ENCODE peak calls at places on chromosome 9, in ten cellular contexts. One of them, this sample, is unnamed.

GRCh38 chr9:123338710-123339665 is 17.0 kb upstream of the CRB2 start:
- DNase-seq in activated naive CD8-positive, alpha-beta T cell treated with anti-CD3 and anti-CD28 coated beads, Interleukin-2, amount 10 ng/mL, durations not matched to agents 7 days and 5 days: peak
- DNase-seq in NB4: peak
- DNase-seq in CD4-positive, alpha-beta T cell: peak
- DNase-seq in stimulated activated CD4-positive, alpha-beta T cell treated with anti-CD3 and anti-CD28 coated beads, Interleukin-1b, Interleukin-23, amount 100 ng/mL, for 1 hour: no peak
- DNase-seq in midbrain: no peak
- DNase-seq in foreskin fibroblast: no peak
- DNase-seq in Ammon's horn: no peak
- DNase-seq in bronchial epithelial cell: no peak
- DNase-seq in RCC 7860: peak
- DNase-seq in this sample: peak

GRCh38 chr9:127567898-127568617 is 44.0 kb upstream of the STXBP1 start:
- DNase-seq in RCC 7860: no peak
- DNase-seq in stimulated activated CD4-positive, alpha-beta T cell treated with anti-CD3 and anti-CD28 coated beads, Interleukin-1b, Interleukin-23, amount 100 ng/mL, for 1 hour: no peak
- DNase-seq in midbrain: no peak
- DNase-seq in Ammon's horn: no peak
- DNase-seq in bronchial epithelial cell: no peak
- DNase-seq in NB4: peak
- DNase-seq in CD4-positive, alpha-beta T cell: no peak
- DNase-seq in foreskin fibroblast: no peak
- DNase-seq in activated naive CD8-positive, alpha-beta T cell treated with anti-CD3 and anti-CD28 coated beads, Interleukin-2, amount 10 ng/mL, durations not matched to agents 7 days and 5 days: peak
- DNase-seq in this sample: no peak

GRCh38 chr9:8734760-8735159 is 935.2 kb upstream of the DMAC1 start:
- DNase-seq in foreskin fibroblast: no peak
- DNase-seq in bronchial epithelial cell: no peak
- DNase-seq in activated naive CD8-positive, alpha-beta T cell treated with anti-CD3 and anti-CD28 coated beads, Interleukin-2, amount 10 ng/mL, durations not matched to agents 7 days and 5 days: no peak
- DNase-seq in midbrain: no peak
- DNase-seq in CD4-positive, alpha-beta T cell: no peak
- DNase-seq in Ammon's horn: no peak
- DNase-seq in stimulated activated CD4-positive, alpha-beta T cell treated with anti-CD3 and anti-CD28 coated beads, Interleukin-1b, Interleukin-23, amount 100 ng/mL, for 1 hour: no peak
- DNase-seq in RCC 7860: peak
- DNase-seq in NB4: no peak
- DNase-seq in this sample: no peak

GRCh38 chr9:12511726-12512125 is 181.5 kb upstream of the TYRP1 start:
- DNase-seq in midbrain: no peak
- DNase-seq in CD4-positive, alpha-beta T cell: no peak
- DNase-seq in NB4: no peak
- DNase-seq in stimulated activated CD4-positive, alpha-beta T cell treated with anti-CD3 and anti-CD28 coated beads, Interleukin-1b, Interleukin-23, amount 100 ng/mL, for 1 hour: no peak
- DNase-seq in foreskin fibroblast: no peak
- DNase-seq in RCC 7860: no peak
- DNase-seq in bronchial epithelial cell: no peak
- DNase-seq in Ammon's horn: no peak
- DNase-seq in activated naive CD8-positive, alpha-beta T cell treated with anti-CD3 and anti-CD28 coated beads, Interleukin-2, amount 10 ng/mL, durations not matched to agents 7 days and 5 days: no peak
- DNase-seq in this sample: no peak

GRCh38 chr9:28120241-28121025 is 547.2 kb upstream of the C9orf72 start:
- DNase-seq in Ammon's horn: no peak
- DNase-seq in midbrain: no peak
- DNase-seq in NB4: peak
- DNase-seq in bronchial epithelial cell: peak
- DNase-seq in stimulated activated CD4-positive, alpha-beta T cell treated with anti-CD3 and anti-CD28 coated beads, Interleukin-1b, Interleukin-23, amount 100 ng/mL, for 1 hour: no peak
- DNase-seq in CD4-positive, alpha-beta T cell: no peak
- DNase-seq in RCC 7860: no peak
- DNase-seq in activated naive CD8-positive, alpha-beta T cell treated with anti-CD3 and anti-CD28 coated beads, Interleukin-2, amount 10 ng/mL, durations not matched to agents 7 days and 5 days: no peak
- DNase-seq in foreskin fibroblast: no peak
- DNase-seq in this sample: no peak

GRCh38 chr9:68416891-68417570 is 60.6 kb downstream of the PGM5 start:
- DNase-seq in Ammon's horn: no peak
- DNase-seq in activated naive CD8-positive, alpha-beta T cell treated with anti-CD3 and anti-CD28 coated beads, Interleukin-2, amount 10 ng/mL, durations not matched to agents 7 days and 5 days: no peak
- DNase-seq in midbrain: no peak
- DNase-seq in CD4-positive, alpha-beta T cell: no peak
- DNase-seq in foreskin fibroblast: no peak
- DNase-seq in stimulated activated CD4-positive, alpha-beta T cell treated with anti-CD3 and anti-CD28 coated beads, Interleukin-1b, Interleukin-23, amount 100 ng/mL, for 1 hour: no peak
- DNase-seq in bronchial epithelial cell: peak
- DNase-seq in RCC 7860: no peak
- DNase-seq in NB4: peak
- DNase-seq in this sample: no peak

GRCh38 chr9:113857875-113858274 is 18.2 kb upstream of the ZNF618 start:
- DNase-seq in activated naive CD8-positive, alpha-beta T cell treated with anti-CD3 and anti-CD28 coated beads, Interleukin-2, amount 10 ng/mL, durations not matched to agents 7 days and 5 days: no peak
- DNase-seq in bronchial epithelial cell: no peak
- DNase-seq in foreskin fibroblast: no peak
- DNase-seq in stimulated activated CD4-positive, alpha-beta T cell treated with anti-CD3 and anti-CD28 coated beads, Interleukin-1b, Interleukin-23, amount 100 ng/mL, for 1 hour: no peak
- DNase-seq in Ammon's horn: peak
- DNase-seq in NB4: no peak
- DNase-seq in midbrain: peak
- DNase-seq in RCC 7860: no peak
- DNase-seq in CD4-positive, alpha-beta T cell: no peak
- DNase-seq in this sample: no peak

GRCh38 chr9:132768932-132769894 is 98.9 kb downstream of the GTF3C4 start:
- DNase-seq in NB4: peak
- DNase-seq in stimulated activated CD4-positive, alpha-beta T cell treated with anti-CD3 and anti-CD28 coated beads, Interleukin-1b, Interleukin-23, amount 100 ng/mL, for 1 hour: peak
- DNase-seq in Ammon's horn: peak
- DNase-seq in activated naive CD8-positive, alpha-beta T cell treated with anti-CD3 and anti-CD28 coated beads, Interleukin-2, amount 10 ng/mL, durations not matched to agents 7 days and 5 days: peak
- DNase-seq in CD4-positive, alpha-beta T cell: peak
- DNase-seq in midbrain: peak
- DNase-seq in foreskin fibroblast: peak
- DNase-seq in RCC 7860: peak
- DNase-seq in bronchial epithelial cell: peak
- DNase-seq in this sample: peak

GRCh38 chr9:132324425-132324824 is 30.4 kb downstream of the SETX start:
- DNase-seq in RCC 7860: no peak
- DNase-seq in bronchial epithelial cell: no peak
- DNase-seq in Ammon's horn: no peak
- DNase-seq in foreskin fibroblast: no peak
- DNase-seq in midbrain: no peak
- DNase-seq in stimulated activated CD4-positive, alpha-beta T cell treated with anti-CD3 and anti-CD28 coated beads, Interleukin-1b, Interleukin-23, amount 100 ng/mL, for 1 hour: no peak
- DNase-seq in NB4: no peak
- DNase-seq in CD4-positive, alpha-beta T cell: no peak
- DNase-seq in activated naive CD8-positive, alpha-beta T cell treated with anti-CD3 and anti-CD28 coated beads, Interleukin-2, amount 10 ng/mL, durations not matched to agents 7 days and 5 days: no peak
- DNase-seq in this sample: no peak

GRCh38 chr9:90095682-90096081 is 490.9 kb downstream of the GADD45G start:
- DNase-seq in bronchial epithelial cell: no peak
- DNase-seq in Ammon's horn: peak
- DNase-seq in stimulated activated CD4-positive, alpha-beta T cell treated with anti-CD3 and anti-CD28 coated beads, Interleukin-1b, Interleukin-23, amount 100 ng/mL, for 1 hour: no peak
- DNase-seq in midbrain: no peak
- DNase-seq in activated naive CD8-positive, alpha-beta T cell treated with anti-CD3 and anti-CD28 coated beads, Interleukin-2, amount 10 ng/mL, durations not matched to agents 7 days and 5 days: no peak
- DNase-seq in NB4: peak
- DNase-seq in CD4-positive, alpha-beta T cell: no peak
- DNase-seq in foreskin fibroblast: no peak
- DNase-seq in RCC 7860: no peak
- DNase-seq in this sample: no peak

GRCh38 chr9:3962467-3962866 is 337.4 kb downstream of the GLIS3 start:
- DNase-seq in CD4-positive, alpha-beta T cell: no peak
- DNase-seq in RCC 7860: no peak
- DNase-seq in bronchial epithelial cell: peak
- DNase-seq in midbrain: no peak
- DNase-seq in foreskin fibroblast: peak
- DNase-seq in activated naive CD8-positive, alpha-beta T cell treated with anti-CD3 and anti-CD28 coated beads, Interleukin-2, amount 10 ng/mL, durations not matched to agents 7 days and 5 days: no peak
- DNase-seq in NB4: no peak
- DNase-seq in Ammon's horn: no peak
- DNase-seq in stimulated activated CD4-positive, alpha-beta T cell treated with anti-CD3 and anti-CD28 coated beads, Interleukin-1b, Interleukin-23, amount 100 ng/mL, for 1 hour: no peak
- DNase-seq in this sample: no peak

GRCh38 chr9:5949103-5949699 is 58.5 kb downstream of the MLANA start:
- DNase-seq in stimulated activated CD4-positive, alpha-beta T cell treated with anti-CD3 and anti-CD28 coated beads, Interleukin-1b, Interleukin-23, amount 100 ng/mL, for 1 hour: no peak
- DNase-seq in Ammon's horn: peak
- DNase-seq in midbrain: no peak
- DNase-seq in CD4-positive, alpha-beta T cell: no peak
- DNase-seq in foreskin fibroblast: peak
- DNase-seq in RCC 7860: peak
- DNase-seq in activated naive CD8-positive, alpha-beta T cell treated with anti-CD3 and anti-CD28 coated beads, Interleukin-2, amount 10 ng/mL, durations not matched to agents 7 days and 5 days: no peak
- DNase-seq in bronchial epithelial cell: peak
- DNase-seq in NB4: peak
- DNase-seq in this sample: peak

GRCh38 chr9:80797841-80798688 is 891.3 kb downstream of the TLE1 start:
- DNase-seq in midbrain: peak
- DNase-seq in foreskin fibroblast: peak
- DNase-seq in bronchial epithelial cell: no peak
- DNase-seq in NB4: no peak
- DNase-seq in activated naive CD8-positive, alpha-beta T cell treated with anti-CD3 and anti-CD28 coated beads, Interleukin-2, amount 10 ng/mL, durations not matched to agents 7 days and 5 days: no peak
- DNase-seq in RCC 7860: no peak
- DNase-seq in CD4-positive, alpha-beta T cell: no peak
- DNase-seq in Ammon's horn: peak
- DNase-seq in stimulated activated CD4-positive, alpha-beta T cell treated with anti-CD3 and anti-CD28 coated beads, Interleukin-1b, Interleukin-23, amount 100 ng/mL, for 1 hour: no peak
- DNase-seq in this sample: no peak

GRCh38 chr9:133825555-133826198 is 87.5 kb upstream of the SARDH start:
- DNase-seq in activated naive CD8-positive, alpha-beta T cell treated with anti-CD3 and anti-CD28 coated beads, Interleukin-2, amount 10 ng/mL, durations not matched to agents 7 days and 5 days: no peak
- DNase-seq in stimulated activated CD4-positive, alpha-beta T cell treated with anti-CD3 and anti-CD28 coated beads, Interleukin-1b, Interleukin-23, amount 100 ng/mL, for 1 hour: no peak
- DNase-seq in bronchial epithelial cell: no peak
- DNase-seq in foreskin fibroblast: peak
- DNase-seq in CD4-positive, alpha-beta T cell: no peak
- DNase-seq in NB4: no peak
- DNase-seq in midbrain: no peak
- DNase-seq in Ammon's horn: no peak
- DNase-seq in RCC 7860: no peak
- DNase-seq in this sample: no peak